ENCODE peak calls at places on chromosome 19, in ten cellular contexts. R is activated gamma-delta T cell; F is RPMI8226; I is HEK293T; T is iPS-NIHi11; S is activated T-helper 1 cell treated with anti-CD3 and anti-CD28 coated beads, Interleukin-2, amount 50 U/mL, for 16 hours; W is mammary epithelial cell; U is T-helper 17 cell; Y is CD4-positive, CD25-positive, alpha-beta regulatory T cell; B is Caco-2. C is an unnamed sample.

GRCh38 chr19:46015080-46015960 is 7.5 kb downstream of the PGLYRP1 start:
- DNase-seq in R (peak; percentile 41), F (no peak), I (peak; percentile 29), T (peak; percentile 91), S (peak; percentile 49), W (peak; percentile 58), U (peak; percentile 68), Y (peak; percentile 62), B (peak; percentile 90), C (peak; percentile 79)

GRCh38 chr19:14434543-14435319 is 1.6 kb downstream of the PKN1 start:
- DNase-seq in R (no peak), F (peak; percentile 32), I (no peak), T (no peak), S (no peak), W (peak; percentile 63), U (no peak), Y (no peak), B (peak; percentile 38), C (peak; percentile 76)

GRCh38 chr19:46841458-46842083 is 9.1 kb downstream of the AP2S1 start:
- DNase-seq in R (no peak), F (no peak), I (no peak), T (no peak), S (no peak), W (peak; percentile 62), U (no peak), Y (no peak), B (no peak), C (no peak)

GRCh38 chr19:10268077-10268476 is 2.8 kb upstream of the ICAM1 start:
- DNase-seq in R (no peak), F (peak; percentile 1), I (no peak), T (no peak), S (no peak), W (no peak), U (no peak), Y (no peak), B (no peak), C (no peak)

GRCh38 chr19:19527674-19528625 is 761 bp upstream of the YJEFN3 start:
- DNase-seq in R (no peak), F (no peak), I (no peak), T (no peak), S (no peak), W (no peak), U (no peak), Y (no peak), B (no peak), C (no peak)

GRCh38 chr19:13056052-13056660 is 46.5 kb downstream of the LYL1 start:
- DNase-seq in R (no peak), F (no peak), I (no peak), T (peak; percentile 56), S (no peak), W (peak; percentile 90), U (no peak), Y (no peak), B (no peak), C (no peak)

GRCh38 chr19:3224346-3225325 is at the start of gene CELF5:
- DNase-seq in R (peak; percentile 49), F (peak; percentile 73), I (peak; percentile 88), T (peak; percentile 96), S (peak; percentile 41), W (no peak), U (peak; percentile 70), Y (peak; percentile 39), B (peak; percentile 71), C (peak; percentile 61)

GRCh38 chr19:2084993-2085720 is 11.0 kb downstream of the MOB3A start:
- DNase-seq in R (peak; percentile 68), F (peak; percentile 98), I (no peak), T (no peak), S (peak; percentile 87), W (peak; percentile 47), U (peak; percentile 80), Y (peak; percentile 97), B (no peak), C (peak; percentile 97)

GRCh38 chr19:5621945-5622464 is 571 bp downstream of the SAFB2 start:
- DNase-seq in R (no peak), F (peak; percentile 15), I (no peak), T (peak; percentile 10), S (no peak), W (no peak), U (no peak), Y (no peak), B (peak; percentile 15), C (peak; percentile 50)

GRCh38 chr19:21568816-21569496 is 63.6 kb downstream of the ZNF429 start:
- DNase-seq in R (peak; percentile 23), F (peak; percentile 84), I (no peak), T (no peak), S (peak; percentile 46), W (no peak), U (peak; percentile 55), Y (peak; percentile 85), B (no peak), C (peak; percentile 92)

GRCh38 chr19:11861301-11861700 is 12.8 kb downstream of the ZNF439 start:
- DNase-seq in R (no peak), F (no peak), I (no peak), T (no peak), S (no peak), W (no peak), U (no peak), Y (no peak), B (no peak), C (no peak)

GRCh38 chr19:51198641-51199040 is 26.2 kb upstream of the CD33 start:
- DNase-seq in R (no peak), F (no peak), I (no peak), T (no peak), S (no peak), W (no peak), U (no peak), Y (no peak), B (no peak), C (no peak)

GRCh38 chr19:50659318-50660082 is 10.3 kb downstream of the C19orf81 start:
- DNase-seq in R (no peak), F (no peak), I (no peak), T (no peak), S (no peak), W (no peak), U (no peak), Y (no peak), B (no peak), C (no peak)

GRCh38 chr19:16872728-16873127 is 16.1 kb upstream of the F2RL3 start:
- DNase-seq in R (no peak), F (no peak), I (no peak), T (no peak), S (no peak), W (no peak), U (no peak), Y (no peak), B (no peak), C (no peak)

GRCh38 chr19:6590458-6591319 is at the start of gene CD70:
- DNase-seq in R (peak; percentile 36), F (peak; percentile 67), I (no peak), T (peak; percentile 32), S (peak; percentile 13), W (peak; percentile 66), U (peak; percentile 33), Y (peak; percentile 41), B (no peak), C (peak; percentile 74)

GRCh38 chr19:6519289-6519688 is 11.5 kb upstream of the TNFSF9 start:
- DNase-seq in R (no peak), F (no peak), I (no peak), T (no peak), S (no peak), W (peak; percentile 77), U (no peak), Y (no peak), B (no peak), C (no peak)

GRCh38 chr19:57245959-57246358 is 5.5 kb downstream of the ZNF805 start:
- DNase-seq in R (no peak), F (no peak), I (no peak), T (no peak), S (no peak), W (no peak), U (no peak), Y (no peak), B (no peak), C (no peak)

C was measured in activated CD4-positive, alpha-beta memory T cell treated with anti-CD3 and anti-CD28 coated beads for 36 hours.